ENCODE peak calls at places on chromosomes 12 and 14, in six cellular contexts. I, X, U, O, A and F are unnamed samples.

GRCh38 chr14:102781063-102781462 is 3.8 kb downstream of the TRAF3 start:
- DNase-seq in I (no peak), X (no peak), U (no peak), O (no peak), A (no peak), F (no peak)

GRCh38 chr12:54240971-54241588 is 38.8 kb downstream of the CBX5 start:
- DNase-seq in I (no peak), X (no peak), U (no peak), O (no peak), A (no peak), F (no peak)

GRCh38 chr12:88579941-88580871 is at the start of gene KITLG:
- DNase-seq in I (peak), X (peak), U (peak), O (peak), A (peak), F (peak)

GRCh38 chr14:36450550-36450949 is 69.5 kb downstream of the NKX2-1 start:
- DNase-seq in I (no peak), X (no peak), U (no peak), O (no peak), A (no peak), F (no peak)

GRCh38 chr12:90621927-90622326 is 333.0 kb downstream of the CCER1 start:
- DNase-seq in I (peak), X (no peak), U (no peak), O (no peak), A (peak), F (no peak)

GRCh38 chr14:34496679-34497513 is 34.9 kb upstream of the SPTSSA start:
- DNase-seq in I (peak), X (peak), U (peak), O (peak), A (peak), F (peak)

GRCh38 chr12:115710104-115710564 is 567.4 kb downstream of the MED13L start:
- DNase-seq in I (peak), X (no peak), U (no peak), O (no peak), A (peak), F (peak)

GRCh38 chr12:87323369-87323768 is 705.8 kb downstream of the C12orf50 start:
- DNase-seq in I (peak), X (peak), U (no peak), O (no peak), A (peak), F (no peak)

GRCh38 chr14:93081875-93082570 is 33.7 kb downstream of the ITPK1 start:
- DNase-seq in I (no peak), X (no peak), U (no peak), O (no peak), A (no peak), F (no peak)

GRCh38 chr14:36520601-36521525 is 831 bp upstream of the NKX2-1 start:
- DNase-seq in I (peak), X (no peak), U (no peak), O (peak), A (peak), F (no peak)

GRCh38 chr14:103528512-103529382 is at the start of gene TRMT61A:
- DNase-seq in I (peak), X (no peak), U (peak), O (peak), A (peak), F (peak)

GRCh38 chr12:12803186-12803585 is 10.0 kb upstream of the DDX47 start:
- DNase-seq in I (peak), X (peak), U (peak), O (no peak), A (peak), F (peak)

GRCh38 chr14:98138666-98139065 is 1133.3 kb downstream of the BCL11B start:
- DNase-seq in I (peak), X (no peak), U (no peak), O (no peak), A (no peak), F (peak)

GRCh38 chr12:75944097-75944904 is 87.3 kb downstream of the PHLDA1 start:
- DNase-seq in I (peak), X (peak), U (no peak), O (no peak), A (peak), F (no peak)

GRCh38 chr14:65637780-65638179 is 225.2 kb downstream of the FUT8 start:
- DNase-seq in I (peak), X (no peak), U (no peak), O (no peak), A (no peak), F (no peak)

GRCh38 chr14:77322209-77322902 is 1.5 kb downstream of the GSTZ1 start:
- DNase-seq in I (no peak), X (no peak), U (no peak), O (no peak), A (no peak), F (no peak)

GRCh38 chr12:68267892-68268396 is 14.5 kb upstream of the IL22 start:
- DNase-seq in I (peak), X (no peak), U (no peak), O (no peak), A (peak), F (no peak)

GRCh38 chr14:35122696-35123387 is 490 bp downstream of the PRORP start:
- DNase-seq in I (peak), X (no peak), U (no peak), O (no peak), A (peak), F (no peak)

GRCh38 chr14:54133896-54134295 is 177.3 kb upstream of the BMP4 start:
- DNase-seq in I (peak), X (no peak), U (no peak), O (no peak), A (peak), F (peak)

GRCh38 chr14:95993768-95994592 is 45.2 kb upstream of the C14orf132 start:
- DNase-seq in I (peak), X (no peak), U (peak), O (no peak), A (peak), F (peak)

GRCh38 chr14:55317503-55317902 is 46.3 kb downstream of the FBXO34 start:
- DNase-seq in I (no peak), X (no peak), U (no peak), O (no peak), A (no peak), F (no peak)

GRCh38 chr14:68666206-68666730 is 126.6 kb downstream of the ZFP36L1 start:
- DNase-seq in I (no peak), X (no peak), U (no peak), O (no peak), A (peak), F (no peak)

GRCh38 chr12:16323010-16323409 is 24.4 kb upstream of the MGST1 start:
- DNase-seq in I (peak), X (no peak), U (no peak), O (no peak), A (peak), F (no peak)

GRCh38 chr12:6827982-6828670 is at the start of gene P3H3:
- DNase-seq in I (peak), X (no peak), U (no peak), O (no peak), A (peak), F (no peak)

GRCh38 chr14:59013672-59014298 is 174.7 kb upstream of the DAAM1 start:
- DNase-seq in I (peak), X (no peak), U (no peak), O (no peak), A (peak), F (no peak)

GRCh38 chr12:113880337-113880736 is 85.8 kb downstream of the RBM19 start:
- DNase-seq in I (no peak), X (no peak), U (no peak), O (no peak), A (no peak), F (no peak)

GRCh38 chr12:54383041-54383609 is 1.4 kb downstream of the ZNF385A start:
- DNase-seq in I (peak), X (no peak), U (no peak), O (no peak), A (peak), F (no peak)

GRCh38 chr12:113896194-113896593 is 69.9 kb downstream of the RBM19 start:
- DNase-seq in I (no peak), X (no peak), U (no peak), O (no peak), A (no peak), F (no peak)

GRCh38 chr14:76380991-76381390 is 5.1 kb downstream of the ESRRB start:
- DNase-seq in I (no peak), X (no peak), U (no peak), O (peak), A (no peak), F (no peak)

GRCh38 chr12:94753071-94753779 is 102.9 kb upstream of the TMCC3 start:
- DNase-seq in I (no peak), X (no peak), U (no peak), O (peak), A (peak), F (no peak)

GRCh38 chr12:38137716-38138115 is 178.9 kb upstream of the ALG10B start:
- DNase-seq in I (no peak), X (no peak), U (no peak), O (no peak), A (no peak), F (no peak)

GRCh38 chr12:70982286-70982685 is 61.7 kb upstream of the PTPRR start:
- DNase-seq in I (peak), X (no peak), U (no peak), O (no peak), A (peak), F (no peak)